ENCODE peak calls at places on chromosome 18, in five cellular contexts. Y is H9, F is activated T-helper 1 cell treated with Interleukin-2 at 50 U/mL for 16 hours, K is NCI-H510A, O is lower leg skin. W is an unnamed sample.

GRCh38 chr18:48216639-48217280 is 192.4 kb downstream of the ZBTB7C start:
- DNase-seq in Y (no peak), F (no peak), K (peak; percentile 68), O (peak; percentile 60), W (no peak)

GRCh38 chr18:50594931-50595330 is 35.0 kb downstream of the MAPK4 start:
- DNase-seq in Y (no peak), F (no peak), K (no peak), O (no peak), W (no peak)

GRCh38 chr18:13051950-13052349 is 60.8 kb downstream of the CEP192 start:
- DNase-seq in Y (no peak), F (no peak), K (no peak), O (no peak), W (no peak)

GRCh38 chr18:31587538-31587937 is 4.1 kb upstream of the TTR start:
- DNase-seq in Y (no peak), F (no peak), K (no peak), O (no peak), W (no peak)

GRCh38 chr18:32435631-32436500 is 34.8 kb downstream of the GAREM1 start:
- DNase-seq in Y (no peak), F (no peak), K (no peak), O (no peak), W (no peak)

GRCh38 chr18:76374330-76375281 is 120.4 kb downstream of the ZNF516 start:
- DNase-seq in Y (no peak), F (no peak), K (no peak), O (peak; percentile 43), W (no peak)

GRCh38 chr18:22517356-22517755 is 99.6 kb upstream of the CTAGE1 start:
- DNase-seq in Y (no peak), F (no peak), K (no peak), O (no peak), W (no peak)

GRCh38 chr18:14945286-14945685 is 197.3 kb downstream of the ANKRD30B start:
- DNase-seq in Y (no peak), F (no peak), K (no peak), O (peak; percentile 49), W (no peak)

GRCh38 chr18:38790303-38790702 is 1224.7 kb upstream of the CELF4 start:
- DNase-seq in Y (peak; percentile 32), F (no peak), K (no peak), O (no peak), W (no peak)

GRCh38 chr18:23503967-23504352 is 649 bp downstream of the RMC1 start:
- DNase-seq in Y (no peak), F (no peak), K (no peak), O (no peak), W (no peak)

GRCh38 chr18:73684651-73685050 is 463.0 kb downstream of the FBXO15 start:
- DNase-seq in Y (no peak), F (no peak), K (no peak), O (no peak), W (no peak)

GRCh38 chr18:2036136-2036535 is 535.2 kb downstream of the METTL4 start:
- DNase-seq in Y (no peak), F (no peak), K (no peak), O (no peak), W (no peak)

GRCh38 chr18:35376742-35377695 is at the start of gene ZNF396:
- DNase-seq in Y (peak; percentile 90), F (peak; percentile 43), K (peak; percentile 81), O (peak; percentile 96), W (peak; percentile 61)

GRCh38 chr18:8367217-8367988 is 241.8 kb upstream of the RAB12 start:
- DNase-seq in Y (peak; percentile 83), F (peak; percentile 3), K (peak; percentile 77), O (no peak), W (peak; percentile 59)

GRCh38 chr18:57009836-57010235 is 137.1 kb upstream of the BOD1L2 start:
- DNase-seq in Y (no peak), F (no peak), K (no peak), O (no peak), W (no peak)

GRCh38 chr18:26309283-26309682 is 83.0 kb downstream of the TAF4B start:
- DNase-seq in Y (no peak), F (no peak), K (no peak), O (no peak), W (no peak)

GRCh38 chr18:10424576-10425314 is 29.7 kb upstream of the APCDD1 start:
- DNase-seq in Y (no peak), F (no peak), K (no peak), O (no peak), W (no peak)

GRCh38 chr18:23227729-23228075 is 92.4 kb downstream of the CABLES1 start:
- DNase-seq in Y (no peak), F (no peak), K (peak; percentile 53), O (no peak), W (no peak)

GRCh38 chr18:61502472-61502871 is 169.2 kb downstream of the CDH20 start:
- DNase-seq in Y (peak; percentile 50), F (no peak), K (no peak), O (no peak), W (peak; percentile 69)

GRCh38 chr18:21242141-21243040 is at the start of gene GREB1L:
- DNase-seq in Y (peak; percentile 74), F (no peak), K (no peak), O (no peak), W (peak; percentile 2)

GRCh38 chr18:9182852-9183399 is 46.3 kb downstream of the ANKRD12 start:
- DNase-seq in Y (no peak), F (no peak), K (no peak), O (no peak), W (no peak)

GRCh38 chr18:49621301-49621700 is 59.4 kb downstream of the LIPG start:
- DNase-seq in Y (no peak), F (no peak), K (no peak), O (peak; percentile 14), W (no peak)

W was measured in NCI-H2227 treated with DMSO at 0.1 percent for 48 hours.